ENCODE peak calls at places on chromosomes 11 and 22, in five cellular contexts. N is neural crest cell, S is fibroblast of mammary gland, W is Caco-2, Z is DND-41. M is an unnamed sample.

GRCh38 chr22:41352058-41352457 is 29.7 kb upstream of the TEF start:
- DNase-seq in N (no peak), S (peak; percentile 70), W (peak; percentile 42), Z (no peak), M (no peak)

GRCh38 chr11:132935383-132935782 is 596.9 kb downstream of the OPCML start:
- DNase-seq in N (no peak), S (no peak), W (no peak), Z (no peak), M (no peak)

GRCh38 chr22:30636226-30637077 is 871 bp downstream of the SLC35E4 start:
- DNase-seq in N (no peak), S (peak; percentile 11), W (peak; percentile 20), Z (no peak), M (peak; percentile 70)

GRCh38 chr11:123822591-123822990 is 16.4 kb upstream of the OR6M1 start:
- DNase-seq in N (no peak), S (no peak), W (peak; percentile 80), Z (no peak), M (no peak)

GRCh38 chr22:35470903-35471321 is 69.7 kb upstream of the RASD2 start:
- DNase-seq in N (no peak), S (peak; percentile 31), W (peak; percentile 30), Z (no peak), M (no peak)

GRCh38 chr11:46386674-46387073 is 4.9 kb downstream of the CHRM4 start:
- DNase-seq in N (no peak), S (peak; percentile 52), W (no peak), Z (no peak), M (no peak)

GRCh38 chr11:88464528-88464927 is 127.0 kb upstream of the CTSC start:
- DNase-seq in N (no peak), S (no peak), W (no peak), Z (no peak), M (no peak)

GRCh38 chr11:70778828-70779365 is 380.6 kb downstream of the CTTN start:
- DNase-seq in N (no peak), S (no peak), W (no peak), Z (no peak), M (no peak)

GRCh38 chr22:40213478-40213877 is 35.8 kb downstream of the TNRC6B start:
- DNase-seq in N (no peak), S (no peak), W (no peak), Z (no peak), M (no peak)

GRCh38 chr11:69416746-69417145 is 64.7 kb upstream of the LINC01488 start:
- DNase-seq in N (no peak), S (no peak), W (no peak), Z (no peak), M (peak; percentile 1)

GRCh38 chr11:118609380-118610219 is 2.2 kb downstream of the PHLDB1 start:
- DNase-seq in N (no peak), S (no peak), W (no peak), Z (no peak), M (peak; percentile 57)

GRCh38 chr22:25747245-25747944 is 5.4 kb downstream of the MYO18B start:
- DNase-seq in N (no peak), S (peak; percentile 99), W (no peak), Z (no peak), M (peak; percentile 70)

GRCh38 chr22:36760716-36761115 is 15.2 kb downstream of the IFT27 start:
- DNase-seq in N (no peak), S (no peak), W (no peak), Z (no peak), M (no peak)

GRCh38 chr11:119641991-119642745 is 86.8 kb downstream of the NECTIN1 start:
- DNase-seq in N (no peak), S (peak; percentile 27), W (peak; percentile 59), Z (peak; percentile 11), M (peak; percentile 35)

GRCh38 chr11:12239396-12240298 is 129.3 kb downstream of the MICAL2 start:
- DNase-seq in N (no peak), S (no peak), W (no peak), Z (peak; percentile 69), M (no peak)

GRCh38 chr22:39311592-39312400 is 7.6 kb downstream of the RPL3 start:
- DNase-seq in N (no peak), S (no peak), W (no peak), Z (peak; percentile 34), M (no peak)

GRCh38 chr11:108983621-108984020 is 318.8 kb downstream of the DDX10 start:
- DNase-seq in N (no peak), S (peak; percentile 80), W (no peak), Z (no peak), M (no peak)

GRCh38 chr11:406796-407650 is 7.8 kb downstream of the SIGIRR start:
- DNase-seq in N (peak; percentile 51), S (peak; percentile 72), W (no peak), Z (peak; percentile 97), M (peak; percentile 91)

GRCh38 chr11:57713849-57714248 is 1.5 kb downstream of the TMX2 start:
- DNase-seq in N (no peak), S (no peak), W (no peak), Z (no peak), M (no peak)

GRCh38 chr11:70399681-70400112 is 1.4 kb downstream of the CTTN start:
- DNase-seq in N (no peak), S (peak; percentile 96), W (peak; percentile 79), Z (no peak), M (peak; percentile 61)

GRCh38 chr22:32577591-32577990 is 103.0 kb downstream of the FBXO7 start:
- DNase-seq in N (no peak), S (no peak), W (no peak), Z (no peak), M (no peak)

GRCh38 chr11:73384871-73385692 is 8.9 kb downstream of the RELT start:
- DNase-seq in N (no peak), S (no peak), W (no peak), Z (peak; percentile 40), M (peak; percentile 42)

GRCh38 chr11:65501530-65502273 is 2.9 kb downstream of the MALAT1 start:
- DNase-seq in N (no peak), S (peak; percentile 59), W (peak; percentile 15), Z (no peak), M (no peak)

GRCh38 chr11:37710031-37710430 is 1112.0 kb upstream of the RAG2 start:
- DNase-seq in N (no peak), S (no peak), W (no peak), Z (no peak), M (no peak)

GRCh38 chr11:96303980-96304379 is 39.0 kb downstream of the MAML2 start:
- DNase-seq in N (no peak), S (no peak), W (no peak), Z (no peak), M (no peak)

GRCh38 chr11:35158371-35159081 is 19.6 kb downstream of the CD44 start:
- DNase-seq in N (no peak), S (peak; percentile 76), W (no peak), Z (no peak), M (peak; percentile 55)

GRCh38 chr22:41619979-41620645 is 731 bp downstream of the DESI1 start:
- DNase-seq in N (peak; percentile 24), S (no peak), W (peak; percentile 62), Z (peak; percentile 50), M (peak; percentile 74)

GRCh38 chr11:96942855-96943254 is 553.0 kb downstream of the JRKL start:
- DNase-seq in N (no peak), S (no peak), W (peak; percentile 22), Z (no peak), M (no peak)

GRCh38 chr11:77438487-77438886 is 35.4 kb downstream of the PAK1 start:
- DNase-seq in N (no peak), S (no peak), W (no peak), Z (no peak), M (no peak)

GRCh38 chr22:17536269-17536668 is 27.0 kb upstream of the SLC25A18 start:
- DNase-seq in N (no peak), S (no peak), W (no peak), Z (no peak), M (no peak)

GRCh38 chr11:134164490-134165370 is 59.0 kb downstream of the NCAPD3 start:
- DNase-seq in N (no peak), S (no peak), W (no peak), Z (no peak), M (no peak)

GRCh38 chr11:128745296-128746183 is 51.7 kb downstream of the FLI1 start:
- DNase-seq in N (no peak), S (peak; percentile 18), W (no peak), Z (no peak), M (no peak)
- TF ChIP-seq CTCF in N (no peak), S (no peak), W (no peak), Z (no peak), M (no peak)

DNA sequence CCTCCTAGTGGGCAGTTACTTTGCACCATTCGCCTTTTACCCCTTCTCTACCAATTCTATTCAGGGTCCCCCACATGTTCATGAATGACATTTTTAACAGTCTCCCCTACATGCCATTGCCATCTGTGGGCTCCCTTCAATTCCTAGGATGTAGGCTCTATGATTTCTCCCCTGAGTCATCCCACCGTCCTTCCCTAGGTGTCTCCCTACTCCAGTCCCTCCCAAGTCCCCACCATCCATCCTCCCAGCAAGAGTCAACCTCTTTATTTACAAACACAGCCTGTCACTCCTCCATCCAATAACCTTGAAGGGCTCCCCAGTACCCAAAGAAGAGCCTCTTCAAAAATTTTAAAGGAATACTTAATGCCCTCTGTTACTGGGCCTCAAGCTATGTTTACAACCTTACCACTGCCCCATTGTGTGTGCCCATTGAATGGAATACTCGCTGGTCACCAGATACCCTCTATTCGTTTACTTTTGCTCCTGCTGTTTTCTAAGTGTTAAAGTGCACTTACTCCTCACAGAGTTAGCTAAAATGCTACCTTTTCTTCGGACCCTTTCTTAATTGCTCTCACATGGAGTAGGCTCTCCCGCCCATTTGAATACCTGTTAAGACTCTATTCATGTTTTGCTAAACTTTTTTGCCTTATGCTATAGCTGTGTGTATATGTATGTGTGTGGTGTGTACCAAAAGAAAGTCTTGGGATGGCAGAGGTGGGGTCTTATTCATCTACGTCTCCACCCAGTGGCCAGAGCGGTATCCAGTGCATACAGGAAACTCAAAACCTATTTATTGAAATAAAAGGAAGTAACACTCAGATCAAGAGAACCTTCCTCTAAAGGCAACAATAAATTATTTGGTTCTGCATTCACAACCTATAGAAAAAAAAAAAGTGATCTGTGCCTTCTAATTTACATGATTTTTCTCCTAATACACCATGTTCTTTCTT is 235.8 kb upstream of the CCDC90B start:
- DNase-seq in N (no peak), S (peak; percentile 49), W (peak; percentile 52), Z (no peak), M (no peak)
- TF ChIP-seq CTCF in N (peak; percentile 27), S (peak; percentile 56), W (peak; percentile 59), Z (peak; percentile 7), M (no peak)

GRCh38 chr11:62841361-62842170 is 2.2 kb upstream of the WDR74 start:
- DNase-seq in N (peak; percentile 79), S (peak; percentile 100), W (peak; percentile 96), Z (peak; percentile 93), M (peak; percentile 85)
- TF ChIP-seq CTCF in N (no peak), S (no peak), W (no peak), Z (no peak), M (peak; percentile 21)

DNA sequence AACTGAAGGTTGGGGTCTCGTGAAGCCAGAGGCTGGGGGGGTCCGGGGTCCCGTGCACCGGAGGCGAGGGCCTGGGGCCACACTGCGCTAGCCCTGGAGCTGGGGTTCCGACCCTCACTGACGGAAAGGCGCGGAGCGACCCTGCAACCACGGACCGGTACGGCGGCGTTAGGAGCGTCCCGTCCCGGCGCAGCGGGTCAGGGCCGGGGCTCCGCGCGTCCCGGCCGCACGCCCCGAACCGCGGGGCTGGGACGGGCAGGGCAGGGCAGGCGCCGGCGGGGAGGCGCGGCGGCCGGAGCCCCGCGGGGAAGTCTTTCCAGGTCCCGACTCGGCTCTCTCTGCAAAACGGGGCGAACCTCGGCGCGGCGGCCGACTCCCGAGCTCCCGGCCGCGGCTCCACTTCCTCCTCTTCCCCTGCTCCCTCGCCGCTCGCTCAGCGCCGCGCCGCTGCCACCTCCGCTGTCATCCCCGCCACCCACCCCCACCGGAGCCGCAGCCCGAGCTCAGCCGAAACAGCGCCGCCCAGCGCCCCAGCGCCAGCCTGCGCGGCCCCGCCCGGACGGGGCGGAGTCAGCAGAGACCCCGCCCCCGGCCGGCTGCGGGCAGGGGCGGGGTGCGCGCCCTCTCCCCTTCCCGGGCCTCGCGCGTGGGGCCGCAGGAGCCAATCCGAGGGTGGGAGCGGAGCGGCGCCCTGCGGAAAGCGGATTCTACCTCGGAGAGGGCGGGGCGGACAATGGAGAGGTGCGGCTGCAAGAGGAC is at the start of gene GDPD5:
- DNase-seq in N (peak; percentile 77), S (peak; percentile 47), W (peak; percentile 96), Z (peak; percentile 94), M (peak; percentile 89)
- TF ChIP-seq CTCF in N (peak; percentile 60), S (no peak), W (peak; percentile 52), Z (peak; percentile 76), M (peak; percentile 52)